ENCODE peak calls at places on chromosome 17, in nine cellular contexts. M is Daoy; K is T-helper 1 cell; N is NCI-H1694 treated with DMSO at 0.1 percent for 48 hours; L is Panc1; S is midbrain; A is stimulated activated CD4-positive, alpha-beta T cell treated with anti-CD3 and anti-CD28 coated beads, Interleukin-1b, Interleukin-23, amount 100 ng/mL, for 48 hours; H is fibroblast of gingiva; B is PC-9. T is an unnamed sample.

GRCh38 chr17:68595496-68595895 is 5.7 kb downstream of the FAM20A start:
- DNase-seq in L (no peak), N (no peak), S (no peak), K (no peak), B (no peak), H (no peak), A (no peak), M (no peak), T (no peak)

GRCh38 chr17:76452102-76452645 is 778 bp downstream of the UBE2O start:
- DNase-seq in N (no peak), M (no peak), B (no peak), K (peak; percentile 10), H (no peak), A (no peak), L (no peak), S (peak; percentile 9), T (no peak)

GRCh38 chr17:12613566-12613965 is 52.1 kb upstream of the MYOCD start:
- DNase-seq in H (no peak), L (no peak), K (no peak), B (no peak), N (no peak), M (peak; percentile 79), S (no peak), A (no peak), T (no peak)

GRCh38 chr17:333626-334396 is 18.8 kb downstream of the RPH3AL start:
- DNase-seq in H (no peak), L (no peak), M (peak; percentile 49), B (no peak), K (no peak), S (peak; percentile 77), N (no peak), A (no peak), T (no peak)

GRCh38 chr17:16512011-16512410 is 20.0 kb upstream of the LRRC75A start:
- DNase-seq in K (no peak), B (no peak), M (no peak), S (no peak), N (no peak), H (no peak), A (no peak), L (no peak), T (no peak)

GRCh38 chr17:69417545-69418483 is 3.3 kb downstream of the MAP2K6 start:
- DNase-seq in S (no peak), N (no peak), B (no peak), H (no peak), A (no peak), L (no peak), K (no peak), M (no peak), T (no peak)

GRCh38 chr17:78182504-78182903 is 4.3 kb downstream of the TK1 start:
- DNase-seq in H (no peak), K (no peak), B (no peak), N (no peak), M (no peak), S (no peak), L (no peak), A (no peak), T (no peak)

GRCh38 chr17:65447823-65448222 is 113.6 kb downstream of the AXIN2 start:
- DNase-seq in N (no peak), H (no peak), K (no peak), L (no peak), A (no peak), M (no peak), B (no peak), S (no peak), T (no peak)

GRCh38 chr17:76866774-76867577 is 1.2 kb upstream of the MGAT5B start:
- DNase-seq in A (no peak), K (no peak), N (peak; percentile 5), B (no peak), H (no peak), M (peak; percentile 85), L (no peak), S (no peak), T (no peak)

GRCh38 chr17:14299261-14300093 is 1.4 kb upstream of the HS3ST3B1 start:
- DNase-seq in B (no peak), L (no peak), S (no peak), A (no peak), N (no peak), M (peak; percentile 70), K (peak; percentile 31), H (peak; percentile 59), T (no peak)

GRCh38 chr17:78535285-78536197 is 41.7 kb downstream of the DNAH17 start:
- DNase-seq in N (no peak), A (no peak), M (peak; percentile 45), B (peak; percentile 84), L (no peak), H (no peak), K (no peak), S (no peak), T (no peak)

GRCh38 chr17:9669551-9670008 is 24.3 kb downstream of the USP43 start:
- DNase-seq in A (no peak), N (no peak), M (peak; percentile 8), S (no peak), H (no peak), L (no peak), K (no peak), B (peak; percentile 83), T (no peak)

GRCh38 chr17:39622380-39623006 is 4.3 kb upstream of the PPP1R1B start:
- DNase-seq in H (no peak), M (no peak), N (no peak), A (peak; percentile 72), L (no peak), S (no peak), B (no peak), K (no peak), T (no peak)

GRCh38 chr17:46201491-46201890 is 8.3 kb upstream of the KANSL1 start:
- DNase-seq in H (no peak), A (no peak), S (no peak), B (no peak), K (no peak), L (no peak), M (no peak), N (no peak), T (no peak)

GRCh38 chr17:39950871-39951348 is 11.9 kb upstream of the GSDMA start:
- DNase-seq in L (no peak), S (no peak), H (no peak), A (no peak), N (no peak), K (no peak), M (no peak), B (no peak), T (no peak)

GRCh38 chr17:49480833-49481615 is 14.1 kb upstream of the NGFR start:
- DNase-seq in L (no peak), H (no peak), B (no peak), K (no peak), M (no peak), N (no peak), S (no peak), A (no peak), T (no peak)

GRCh38 chr17:58388302-58389190 is 28.8 kb downstream of the RNF43 start:
- DNase-seq in L (no peak), A (no peak), M (no peak), N (no peak), K (no peak), B (peak; percentile 63), H (no peak), S (no peak), T (no peak)

GRCh38 chr17:61997649-61998048 is 67.4 kb downstream of the MED13 start:
- DNase-seq in B (no peak), S (no peak), A (no peak), L (no peak), H (peak; percentile 61), N (no peak), M (no peak), K (no peak), T (no peak)

GRCh38 chr17:15944720-15945492 is at the start of gene ADORA2B:
- DNase-seq in S (peak; percentile 34), K (no peak), A (peak; percentile 46), N (peak; percentile 11), B (peak; percentile 51), M (peak; percentile 89), H (peak; percentile 69), L (no peak), T (no peak)